ENCODE peak calls at places on chromosomes 7 and 10, in four cellular contexts. One of them, this sample, is unnamed.

GRCh38 chr10:76133597-76134255 is 702.3 kb downstream of the LRMDA start:
- DNase-seq in astrocyte of the spinal cord: no peak
- DNase-seq in fibroblast of mammary gland: peak
- DNase-seq in tibial artery: no peak
- DNase-seq in this sample: no peak

GRCh38 chr7:43220250-43220649 is 107.8 kb downstream of the HECW1 start:
- DNase-seq in astrocyte of the spinal cord: peak
- DNase-seq in tibial artery: no peak
- DNase-seq in fibroblast of mammary gland: peak
- DNase-seq in this sample: peak

GRCh38 chr7:133754718-133755117 is 372.4 kb upstream of the LRGUK start:
- DNase-seq in tibial artery: no peak
- DNase-seq in astrocyte of the spinal cord: peak
- DNase-seq in fibroblast of mammary gland: no peak
- DNase-seq in this sample: no peak

GRCh38 chr10:28503114-28503513 is 29.8 kb upstream of the WAC start:
- DNase-seq in astrocyte of the spinal cord: peak
- DNase-seq in fibroblast of mammary gland: peak
- DNase-seq in tibial artery: no peak
- DNase-seq in this sample: peak

GRCh38 chr10:131838921-131839320 is 61.9 kb upstream of the PPP2R2D start:
- DNase-seq in astrocyte of the spinal cord: no peak
- DNase-seq in fibroblast of mammary gland: no peak
- DNase-seq in tibial artery: peak
- DNase-seq in this sample: no peak

GRCh38 chr7:105438847-105439173 is 50.1 kb upstream of the SRPK2 start:
- DNase-seq in tibial artery: no peak
- DNase-seq in fibroblast of mammary gland: no peak
- DNase-seq in astrocyte of the spinal cord: no peak
- DNase-seq in this sample: no peak

GRCh38 chr7:141239661-141240060 is 165.8 kb downstream of the TMEM178B start:
- DNase-seq in astrocyte of the spinal cord: no peak
- DNase-seq in fibroblast of mammary gland: no peak
- DNase-seq in tibial artery: no peak
- DNase-seq in this sample: no peak

GRCh38 chr7:41918597-41918996 is 215.7 kb upstream of the INHBA start:
- DNase-seq in tibial artery: no peak
- DNase-seq in astrocyte of the spinal cord: peak
- DNase-seq in fibroblast of mammary gland: peak
- DNase-seq in this sample: peak

GRCh38 chr7:50682079-50682478 is 100.6 kb downstream of the GRB10 start:
- DNase-seq in astrocyte of the spinal cord: no peak
- DNase-seq in fibroblast of mammary gland: no peak
- DNase-seq in tibial artery: peak
- DNase-seq in this sample: no peak

GRCh38 chr7:77580762-77581350 is 43.8 kb downstream of the PTPN12 start:
- DNase-seq in tibial artery: no peak
- DNase-seq in astrocyte of the spinal cord: no peak
- DNase-seq in fibroblast of mammary gland: no peak
- DNase-seq in this sample: no peak

GRCh38 chr10:108957681-108958080 is 965.6 kb downstream of the XPNPEP1 start:
- DNase-seq in fibroblast of mammary gland: peak
- DNase-seq in astrocyte of the spinal cord: no peak
- DNase-seq in tibial artery: peak
- DNase-seq in this sample: no peak

GRCh38 chr7:39465055-39465929 is 100.9 kb upstream of the YAE1 start:
- DNase-seq in tibial artery: no peak
- DNase-seq in astrocyte of the spinal cord: peak
- DNase-seq in fibroblast of mammary gland: peak
- DNase-seq in this sample: peak

GRCh38 chr10:18418579-18419210 is 232.7 kb downstream of the NSUN6 start:
- DNase-seq in tibial artery: no peak
- DNase-seq in astrocyte of the spinal cord: no peak
- DNase-seq in fibroblast of mammary gland: peak
- DNase-seq in this sample: no peak

GRCh38 chr7:152615052-152615741 is 60.7 kb downstream of the XRCC2 start:
- DNase-seq in fibroblast of mammary gland: peak
- DNase-seq in tibial artery: no peak
- DNase-seq in astrocyte of the spinal cord: no peak
- DNase-seq in this sample: no peak

GRCh38 chr7:42219447-42219846 is 17.6 kb downstream of the GLI3 start:
- DNase-seq in fibroblast of mammary gland: peak
- DNase-seq in astrocyte of the spinal cord: no peak
- DNase-seq in tibial artery: no peak
- DNase-seq in this sample: peak

GRCh38 chr7:44134943-44135628 is 6.0 kb downstream of the MYL7 start:
- DNase-seq in astrocyte of the spinal cord: no peak
- DNase-seq in tibial artery: no peak
- DNase-seq in fibroblast of mammary gland: no peak
- DNase-seq in this sample: peak

GRCh38 chr7:16668049-16668858 is 22.3 kb downstream of the BZW2 start:
- DNase-seq in astrocyte of the spinal cord: peak
- DNase-seq in tibial artery: peak
- DNase-seq in fibroblast of mammary gland: peak
- DNase-seq in this sample: peak

GRCh38 chr7:48938539-48938938 is 14.2 kb downstream of the CDC14C start:
- DNase-seq in tibial artery: peak
- DNase-seq in astrocyte of the spinal cord: peak
- DNase-seq in fibroblast of mammary gland: peak
- DNase-seq in this sample: peak

GRCh38 chr10:114550756-114551290 is 107.3 kb downstream of the ABLIM1 start:
- DNase-seq in astrocyte of the spinal cord: peak
- DNase-seq in fibroblast of mammary gland: peak
- DNase-seq in tibial artery: no peak
- DNase-seq in this sample: peak

GRCh38 chr10:110502851-110503301 is 5.2 kb downstream of the DUSP5 start:
- DNase-seq in astrocyte of the spinal cord: peak
- DNase-seq in fibroblast of mammary gland: peak
- DNase-seq in tibial artery: peak
- DNase-seq in this sample: no peak

GRCh38 chr10:394061-394438 is 258.8 kb downstream of the ZMYND11 start:
- DNase-seq in astrocyte of the spinal cord: no peak
- DNase-seq in fibroblast of mammary gland: no peak
- DNase-seq in tibial artery: no peak
- DNase-seq in this sample: no peak

GRCh38 chr7:28686418-28686800 is 271.7 kb downstream of the TRIL start:
- DNase-seq in fibroblast of mammary gland: peak
- DNase-seq in astrocyte of the spinal cord: peak
- DNase-seq in tibial artery: no peak
- DNase-seq in this sample: peak

GRCh38 chr10:4686644-4686996 is 139.4 kb upstream of the AKR1E2 start:
- DNase-seq in fibroblast of mammary gland: peak
- DNase-seq in astrocyte of the spinal cord: peak
- DNase-seq in tibial artery: no peak
- DNase-seq in this sample: peak

DNA sequence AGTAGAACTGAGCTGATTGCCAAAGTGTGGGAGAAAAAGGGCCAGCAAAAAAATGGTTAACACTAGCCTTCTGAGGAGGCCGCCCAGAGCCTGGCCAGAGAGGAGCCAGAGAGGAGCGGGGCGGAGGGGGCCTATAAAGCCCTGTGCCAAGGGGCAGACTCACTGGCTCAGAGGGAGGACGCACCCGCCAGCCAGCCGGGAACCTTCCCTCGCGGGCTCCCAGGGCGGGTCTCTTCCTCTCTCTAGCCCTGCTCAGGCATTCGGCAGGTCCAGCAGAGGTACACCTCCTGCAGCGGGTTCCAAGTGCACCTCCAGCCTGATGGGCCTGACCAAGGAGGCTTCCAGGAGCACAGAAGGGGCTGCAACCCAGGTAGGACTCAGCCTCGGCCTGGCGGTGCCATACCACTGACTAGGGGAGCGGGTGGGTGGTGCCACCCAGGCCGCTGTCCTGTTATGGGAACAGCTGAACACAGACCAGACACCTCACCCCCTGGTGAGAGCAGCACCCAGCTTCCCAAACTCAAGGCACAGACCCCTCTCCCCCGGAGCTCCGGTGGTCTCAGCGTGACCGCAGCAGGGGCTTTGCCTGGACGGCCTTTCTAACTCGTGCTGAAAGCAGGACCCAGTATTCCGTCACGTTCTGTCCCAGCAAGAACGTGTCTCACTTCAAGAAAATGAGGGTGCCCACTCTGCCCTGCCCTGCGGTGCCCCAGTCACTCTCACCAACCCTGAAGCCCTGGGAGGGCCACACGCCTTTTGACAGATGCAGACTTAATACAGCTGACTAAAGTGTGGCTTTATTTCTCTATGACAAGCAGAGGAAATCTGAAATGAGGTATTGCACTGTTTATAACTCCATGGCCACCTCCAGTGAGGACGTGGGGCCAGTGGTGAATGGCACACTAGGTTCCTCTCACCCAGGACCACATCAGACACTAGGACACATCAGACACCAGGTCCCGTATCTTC is at the start of gene GPER1:
- DNase-seq in astrocyte of the spinal cord: peak
- DNase-seq in fibroblast of mammary gland: no peak
- DNase-seq in tibial artery: peak
- DNase-seq in this sample: peak
- H3K4me3 ChIP-seq in astrocyte of the spinal cord: peak
- H3K4me3 ChIP-seq in fibroblast of mammary gland: peak
- H3K4me3 ChIP-seq in tibial artery: peak
- H3K4me3 ChIP-seq in this sample: peak

GRCh38 chr10:88541116-88541626 is 41.9 kb downstream of the RNLS start:
- DNase-seq in astrocyte of the spinal cord: peak
- DNase-seq in fibroblast of mammary gland: peak
- DNase-seq in tibial artery: no peak
- DNase-seq in this sample: peak
- H3K4me3 ChIP-seq in astrocyte of the spinal cord: no peak
- H3K4me3 ChIP-seq in fibroblast of mammary gland: no peak
- H3K4me3 ChIP-seq in tibial artery: no peak
- H3K4me3 ChIP-seq in this sample: no peak

DNA sequence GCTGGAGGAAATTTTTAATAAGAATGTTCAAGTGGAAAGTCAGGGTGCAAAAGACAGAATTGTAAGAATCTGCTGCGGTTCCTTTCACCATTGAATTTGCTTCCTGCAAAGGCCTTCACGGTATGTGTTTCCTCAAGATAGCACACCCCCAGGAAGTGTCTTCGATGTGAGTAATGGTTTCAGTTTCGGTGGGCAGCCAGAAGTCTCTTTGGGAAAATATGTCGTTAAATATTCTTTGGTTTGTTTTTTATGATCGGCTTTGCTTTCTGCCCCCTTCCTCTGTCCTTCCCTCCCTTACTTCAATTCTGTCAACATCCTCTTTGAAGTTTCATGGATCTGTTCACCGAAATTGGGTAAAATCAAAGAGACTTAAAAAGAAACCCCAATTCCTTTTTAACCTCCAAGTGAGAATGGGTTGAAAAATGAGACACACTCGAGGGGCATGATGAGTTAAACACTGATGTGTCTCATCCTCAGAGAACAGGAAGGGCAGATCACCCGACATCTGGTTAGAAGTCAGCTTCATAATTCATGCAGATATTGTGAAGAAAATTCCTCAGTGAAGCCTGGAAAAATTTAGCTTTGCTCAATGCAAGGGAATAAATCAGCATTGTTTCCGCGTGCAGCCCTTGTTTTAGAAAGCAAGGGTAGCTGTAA is 170.8 kb upstream of the HABP2 start:
- DNase-seq in tibial artery: no peak
- DNase-seq in fibroblast of mammary gland: peak
- DNase-seq in astrocyte of the spinal cord: peak
- DNase-seq in this sample: no peak
- H3K4me3 ChIP-seq in tibial artery: peak
- H3K4me3 ChIP-seq in fibroblast of mammary gland: peak
- H3K4me3 ChIP-seq in astrocyte of the spinal cord: no peak
- H3K4me3 ChIP-seq in this sample: no peak

GRCh38 chr10:99234067-99234738 is 1.4 kb downstream of the HPSE2 start:
- DNase-seq in tibial artery: peak
- DNase-seq in astrocyte of the spinal cord: peak
- DNase-seq in fibroblast of mammary gland: peak
- DNase-seq in this sample: peak
- H3K4me3 ChIP-seq in tibial artery: peak
- H3K4me3 ChIP-seq in astrocyte of the spinal cord: peak
- H3K4me3 ChIP-seq in fibroblast of mammary gland: peak
- H3K4me3 ChIP-seq in this sample: peak

GRCh38 chr7:128247640-128248194 is 6.6 kb downstream of the LEP start:
- DNase-seq in fibroblast of mammary gland: peak
- DNase-seq in tibial artery: no peak
- DNase-seq in astrocyte of the spinal cord: peak
- DNase-seq in this sample: peak
- H3K4me3 ChIP-seq in fibroblast of mammary gland: no peak
- H3K4me3 ChIP-seq in tibial artery: no peak
- H3K4me3 ChIP-seq in astrocyte of the spinal cord: no peak
- H3K4me3 ChIP-seq in this sample: no peak

GRCh38 chr7:27146491-27147210 is 923 bp downstream of the HOXA6 start:
- DNase-seq in astrocyte of the spinal cord: no peak
- DNase-seq in fibroblast of mammary gland: peak
- DNase-seq in tibial artery: no peak
- DNase-seq in this sample: no peak
- H3K4me3 ChIP-seq in astrocyte of the spinal cord: peak
- H3K4me3 ChIP-seq in fibroblast of mammary gland: peak
- H3K4me3 ChIP-seq in tibial artery: no peak
- H3K4me3 ChIP-seq in this sample: no peak

DNA sequence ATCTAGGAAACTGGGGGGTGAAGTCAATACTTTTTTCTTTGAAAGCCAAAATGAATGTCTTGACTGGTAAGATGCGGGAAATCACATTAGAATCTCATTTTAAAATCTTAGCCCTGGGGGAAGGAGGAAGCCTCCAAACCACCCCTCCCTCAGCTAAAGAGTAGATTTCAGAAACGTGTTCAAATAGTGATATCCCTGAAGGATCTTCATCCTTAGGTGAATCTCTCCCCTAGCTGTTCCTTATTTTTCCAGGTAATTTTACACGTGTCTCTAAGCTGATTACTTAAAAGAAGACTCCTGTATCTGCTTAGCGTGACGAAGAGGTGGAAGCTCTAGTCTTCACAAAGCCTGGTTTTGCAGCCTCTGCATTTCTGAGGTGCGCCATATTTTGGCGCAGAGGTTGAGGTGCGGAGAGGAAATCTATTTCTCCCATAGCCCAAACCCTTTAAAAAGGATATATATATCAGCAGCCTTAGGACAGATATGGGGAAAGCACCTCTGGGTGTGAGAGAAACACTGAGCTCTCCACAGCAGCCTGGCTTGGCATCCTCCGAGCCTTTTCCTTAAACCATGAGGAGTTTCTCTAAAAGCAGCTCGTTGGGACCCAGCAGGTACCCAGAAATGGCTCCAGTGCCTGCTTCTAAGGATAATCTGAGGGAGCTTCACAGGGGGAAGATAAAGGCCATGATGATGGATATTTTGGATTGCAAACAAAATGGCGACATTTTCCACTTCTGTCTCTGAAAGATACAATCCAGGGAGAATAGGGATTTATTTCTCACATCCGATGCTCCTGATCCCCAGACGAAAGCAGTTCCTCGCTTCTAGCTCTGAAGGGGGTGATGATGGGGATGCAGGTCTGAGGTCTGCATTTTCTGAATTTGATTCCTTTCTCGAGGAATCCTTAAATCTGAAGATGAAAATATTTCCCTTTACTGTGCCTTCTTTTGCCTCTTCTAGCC is 3.0 kb upstream of the HOXA2 start:
- DNase-seq in fibroblast of mammary gland: no peak
- DNase-seq in tibial artery: no peak
- DNase-seq in astrocyte of the spinal cord: peak
- DNase-seq in this sample: no peak
- H3K4me3 ChIP-seq in fibroblast of mammary gland: no peak
- H3K4me3 ChIP-seq in tibial artery: no peak
- H3K4me3 ChIP-seq in astrocyte of the spinal cord: no peak
- H3K4me3 ChIP-seq in this sample: no peak

GRCh38 chr7:149321978-149322541 is 60.1 kb downstream of the ZNF783 start:
- DNase-seq in fibroblast of mammary gland: peak
- DNase-seq in astrocyte of the spinal cord: peak
- DNase-seq in tibial artery: no peak
- DNase-seq in this sample: no peak
- H3K4me3 ChIP-seq in fibroblast of mammary gland: peak
- H3K4me3 ChIP-seq in astrocyte of the spinal cord: peak
- H3K4me3 ChIP-seq in tibial artery: peak
- H3K4me3 ChIP-seq in this sample: no peak

This sample was measured in epithelial cell of esophagus.